ENCODE peak calls at places on chromosomes 11 and 22, in ten cellular contexts. One of them, this sample, is unnamed.
A peak's percentile ranks its signal among the peaks of the same experiment; 100 is the strongest.

GRCh38 chr11:48096588-48097525 is 116.5 kb downstream of the PTPRJ start:
- DNase-seq in GF-D8: no peak
- DNase-seq in substantia nigra: no peak
- DNase-seq in T-cell: no peak
- DNase-seq in AG09319: no peak
- DNase-seq in CD4-positive, alpha-beta T cell: no peak
- DNase-seq in stimulated activated CD4-positive, alpha-beta T cell treated with anti-CD3 and anti-CD28 coated beads, Interleukin-2, amount 100 ng/mL, for 48 hours: no peak
- DNase-seq in activated T-cell treated with anti-CD3 and anti-CD28 coated beads, Interleukin-2, amount 50 U/mL, for 4 hours: no peak
- DNase-seq in neural progenitor cell: no peak
- DNase-seq in PC-3: peak; percentile 82
- DNase-seq in this sample: no peak

GRCh38 chr22:35838849-35839646 is 121.4 kb downstream of the APOL5 start:
- DNase-seq in substantia nigra: no peak
- DNase-seq in activated T-cell treated with anti-CD3 and anti-CD28 coated beads, Interleukin-2, amount 50 U/mL, for 4 hours: no peak
- DNase-seq in GF-D8: no peak
- DNase-seq in PC-3: peak; percentile 54
- DNase-seq in stimulated activated CD4-positive, alpha-beta T cell treated with anti-CD3 and anti-CD28 coated beads, Interleukin-2, amount 100 ng/mL, for 48 hours: no peak
- DNase-seq in T-cell: no peak
- DNase-seq in CD4-positive, alpha-beta T cell: no peak
- DNase-seq in neural progenitor cell: peak; percentile 68
- DNase-seq in AG09319: peak; percentile 70
- DNase-seq in this sample: peak; percentile 56

GRCh38 chr11:30860970-30861369 is 274.8 kb upstream of the MPPED2 start:
- DNase-seq in substantia nigra: no peak
- DNase-seq in T-cell: no peak
- DNase-seq in neural progenitor cell: peak; percentile 73
- DNase-seq in activated T-cell treated with anti-CD3 and anti-CD28 coated beads, Interleukin-2, amount 50 U/mL, for 4 hours: no peak
- DNase-seq in GF-D8: no peak
- DNase-seq in PC-3: no peak
- DNase-seq in CD4-positive, alpha-beta T cell: no peak
- DNase-seq in stimulated activated CD4-positive, alpha-beta T cell treated with anti-CD3 and anti-CD28 coated beads, Interleukin-2, amount 100 ng/mL, for 48 hours: no peak
- DNase-seq in AG09319: no peak
- DNase-seq in this sample: no peak

GRCh38 chr11:108121274-108122155 is at the start of gene ACAT1:
- DNase-seq in CD4-positive, alpha-beta T cell: peak; percentile 96
- DNase-seq in PC-3: peak; percentile 98
- DNase-seq in GF-D8: peak; percentile 97
- DNase-seq in activated T-cell treated with anti-CD3 and anti-CD28 coated beads, Interleukin-2, amount 50 U/mL, for 4 hours: peak; percentile 95
- DNase-seq in neural progenitor cell: peak; percentile 95
- DNase-seq in AG09319: peak; percentile 73
- DNase-seq in T-cell: peak; percentile 91
- DNase-seq in stimulated activated CD4-positive, alpha-beta T cell treated with anti-CD3 and anti-CD28 coated beads, Interleukin-2, amount 100 ng/mL, for 48 hours: peak; percentile 97
- DNase-seq in substantia nigra: peak; percentile 91
- DNase-seq in this sample: peak; percentile 91

GRCh38 chr11:79406376-79406775 is 34.5 kb downstream of the TENM4 start:
- DNase-seq in T-cell: no peak
- DNase-seq in GF-D8: no peak
- DNase-seq in stimulated activated CD4-positive, alpha-beta T cell treated with anti-CD3 and anti-CD28 coated beads, Interleukin-2, amount 100 ng/mL, for 48 hours: no peak
- DNase-seq in activated T-cell treated with anti-CD3 and anti-CD28 coated beads, Interleukin-2, amount 50 U/mL, for 4 hours: no peak
- DNase-seq in neural progenitor cell: no peak
- DNase-seq in CD4-positive, alpha-beta T cell: no peak
- DNase-seq in substantia nigra: no peak
- DNase-seq in PC-3: no peak
- DNase-seq in AG09319: no peak
- DNase-seq in this sample: no peak

GRCh38 chr11:108713076-108713790 is 48.4 kb downstream of the DDX10 start:
- DNase-seq in AG09319: no peak
- DNase-seq in CD4-positive, alpha-beta T cell: no peak
- DNase-seq in neural progenitor cell: no peak
- DNase-seq in PC-3: peak; percentile 20
- DNase-seq in substantia nigra: no peak
- DNase-seq in GF-D8: no peak
- DNase-seq in T-cell: no peak
- DNase-seq in stimulated activated CD4-positive, alpha-beta T cell treated with anti-CD3 and anti-CD28 coated beads, Interleukin-2, amount 100 ng/mL, for 48 hours: no peak
- DNase-seq in activated T-cell treated with anti-CD3 and anti-CD28 coated beads, Interleukin-2, amount 50 U/mL, for 4 hours: no peak
- DNase-seq in this sample: no peak

GRCh38 chr11:130599073-130599654 is 150.7 kb downstream of the ADAMTS15 start:
- DNase-seq in stimulated activated CD4-positive, alpha-beta T cell treated with anti-CD3 and anti-CD28 coated beads, Interleukin-2, amount 100 ng/mL, for 48 hours: no peak
- DNase-seq in GF-D8: no peak
- DNase-seq in CD4-positive, alpha-beta T cell: no peak
- DNase-seq in activated T-cell treated with anti-CD3 and anti-CD28 coated beads, Interleukin-2, amount 50 U/mL, for 4 hours: no peak
- DNase-seq in PC-3: no peak
- DNase-seq in T-cell: no peak
- DNase-seq in neural progenitor cell: no peak
- DNase-seq in AG09319: no peak
- DNase-seq in substantia nigra: peak; percentile 4
- DNase-seq in this sample: no peak

GRCh38 chr22:25407859-25408229 is 156.6 kb upstream of the GRK3 start:
- DNase-seq in CD4-positive, alpha-beta T cell: no peak
- DNase-seq in neural progenitor cell: no peak
- DNase-seq in substantia nigra: no peak
- DNase-seq in PC-3: no peak
- DNase-seq in activated T-cell treated with anti-CD3 and anti-CD28 coated beads, Interleukin-2, amount 50 U/mL, for 4 hours: no peak
- DNase-seq in stimulated activated CD4-positive, alpha-beta T cell treated with anti-CD3 and anti-CD28 coated beads, Interleukin-2, amount 100 ng/mL, for 48 hours: no peak
- DNase-seq in T-cell: no peak
- DNase-seq in GF-D8: no peak
- DNase-seq in AG09319: no peak
- DNase-seq in this sample: no peak

GRCh38 chr22:25404556-25404922 is 159.9 kb upstream of the GRK3 start:
- DNase-seq in AG09319: no peak
- DNase-seq in GF-D8: no peak
- DNase-seq in neural progenitor cell: peak; percentile 45
- DNase-seq in substantia nigra: no peak
- DNase-seq in PC-3: no peak
- DNase-seq in CD4-positive, alpha-beta T cell: no peak
- DNase-seq in T-cell: no peak
- DNase-seq in stimulated activated CD4-positive, alpha-beta T cell treated with anti-CD3 and anti-CD28 coated beads, Interleukin-2, amount 100 ng/mL, for 48 hours: no peak
- DNase-seq in activated T-cell treated with anti-CD3 and anti-CD28 coated beads, Interleukin-2, amount 50 U/mL, for 4 hours: no peak
- DNase-seq in this sample: peak; percentile 5

GRCh38 chr22:50687829-50688228 is 15.2 kb downstream of the SHANK3 start:
- DNase-seq in T-cell: no peak
- DNase-seq in neural progenitor cell: no peak
- DNase-seq in activated T-cell treated with anti-CD3 and anti-CD28 coated beads, Interleukin-2, amount 50 U/mL, for 4 hours: no peak
- DNase-seq in GF-D8: no peak
- DNase-seq in stimulated activated CD4-positive, alpha-beta T cell treated with anti-CD3 and anti-CD28 coated beads, Interleukin-2, amount 100 ng/mL, for 48 hours: no peak
- DNase-seq in PC-3: no peak
- DNase-seq in substantia nigra: no peak
- DNase-seq in AG09319: no peak
- DNase-seq in CD4-positive, alpha-beta T cell: no peak
- DNase-seq in this sample: no peak

GRCh38 chr11:117097567-117098268 is 510 bp downstream of the SIK3 start:
- DNase-seq in T-cell: no peak
- DNase-seq in neural progenitor cell: peak; percentile 68
- DNase-seq in CD4-positive, alpha-beta T cell: peak; percentile 11
- DNase-seq in activated T-cell treated with anti-CD3 and anti-CD28 coated beads, Interleukin-2, amount 50 U/mL, for 4 hours: peak; percentile 23
- DNase-seq in PC-3: peak; percentile 33
- DNase-seq in AG09319: no peak
- DNase-seq in substantia nigra: no peak
- DNase-seq in stimulated activated CD4-positive, alpha-beta T cell treated with anti-CD3 and anti-CD28 coated beads, Interleukin-2, amount 100 ng/mL, for 48 hours: peak; percentile 17
- DNase-seq in GF-D8: peak; percentile 52
- DNase-seq in this sample: peak; percentile 39

GRCh38 chr22:43433904-43434600 is 22.2 kb downstream of the MPPED1 start:
- DNase-seq in stimulated activated CD4-positive, alpha-beta T cell treated with anti-CD3 and anti-CD28 coated beads, Interleukin-2, amount 100 ng/mL, for 48 hours: no peak
- DNase-seq in CD4-positive, alpha-beta T cell: no peak
- DNase-seq in T-cell: no peak
- DNase-seq in AG09319: no peak
- DNase-seq in activated T-cell treated with anti-CD3 and anti-CD28 coated beads, Interleukin-2, amount 50 U/mL, for 4 hours: no peak
- DNase-seq in substantia nigra: no peak
- DNase-seq in GF-D8: no peak
- DNase-seq in neural progenitor cell: no peak
- DNase-seq in PC-3: no peak
- DNase-seq in this sample: no peak

GRCh38 chr11:72155751-72156150 is 20.2 kb downstream of the FOLR3 start:
- DNase-seq in neural progenitor cell: no peak
- DNase-seq in CD4-positive, alpha-beta T cell: no peak
- DNase-seq in T-cell: no peak
- DNase-seq in GF-D8: no peak
- DNase-seq in substantia nigra: no peak
- DNase-seq in PC-3: no peak
- DNase-seq in activated T-cell treated with anti-CD3 and anti-CD28 coated beads, Interleukin-2, amount 50 U/mL, for 4 hours: no peak
- DNase-seq in stimulated activated CD4-positive, alpha-beta T cell treated with anti-CD3 and anti-CD28 coated beads, Interleukin-2, amount 100 ng/mL, for 48 hours: no peak
- DNase-seq in AG09319: no peak
- DNase-seq in this sample: no peak

GRCh38 chr11:14500181-14500651 is 605 bp upstream of the COPB1 start:
- DNase-seq in CD4-positive, alpha-beta T cell: peak; percentile 46
- DNase-seq in PC-3: peak; percentile 57
- DNase-seq in neural progenitor cell: peak; percentile 24
- DNase-seq in activated T-cell treated with anti-CD3 and anti-CD28 coated beads, Interleukin-2, amount 50 U/mL, for 4 hours: peak; percentile 38
- DNase-seq in GF-D8: peak; percentile 0
- DNase-seq in stimulated activated CD4-positive, alpha-beta T cell treated with anti-CD3 and anti-CD28 coated beads, Interleukin-2, amount 100 ng/mL, for 48 hours: peak; percentile 16
- DNase-seq in T-cell: peak; percentile 13
- DNase-seq in AG09319: no peak
- DNase-seq in substantia nigra: no peak
- DNase-seq in this sample: no peak

GRCh38 chr11:60838132-60838531 is 3.8 kb upstream of the CCDC86 start:
- DNase-seq in CD4-positive, alpha-beta T cell: no peak
- DNase-seq in activated T-cell treated with anti-CD3 and anti-CD28 coated beads, Interleukin-2, amount 50 U/mL, for 4 hours: no peak
- DNase-seq in GF-D8: no peak
- DNase-seq in T-cell: no peak
- DNase-seq in neural progenitor cell: peak; percentile 35
- DNase-seq in AG09319: no peak
- DNase-seq in stimulated activated CD4-positive, alpha-beta T cell treated with anti-CD3 and anti-CD28 coated beads, Interleukin-2, amount 100 ng/mL, for 48 hours: no peak
- DNase-seq in PC-3: no peak
- DNase-seq in substantia nigra: no peak
- DNase-seq in this sample: no peak

GRCh38 chr11:121643530-121644512 is 191.1 kb upstream of the SORL1-AS1 start:
- DNase-seq in neural progenitor cell: no peak
- DNase-seq in PC-3: no peak
- DNase-seq in activated T-cell treated with anti-CD3 and anti-CD28 coated beads, Interleukin-2, amount 50 U/mL, for 4 hours: no peak
- DNase-seq in substantia nigra: no peak
- DNase-seq in CD4-positive, alpha-beta T cell: no peak
- DNase-seq in GF-D8: no peak
- DNase-seq in stimulated activated CD4-positive, alpha-beta T cell treated with anti-CD3 and anti-CD28 coated beads, Interleukin-2, amount 100 ng/mL, for 48 hours: no peak
- DNase-seq in T-cell: no peak
- DNase-seq in AG09319: no peak
- DNase-seq in this sample: no peak

GRCh38 chr11:43579171-43579918 is 101.2 kb upstream of the HSD17B12 start:
- DNase-seq in stimulated activated CD4-positive, alpha-beta T cell treated with anti-CD3 and anti-CD28 coated beads, Interleukin-2, amount 100 ng/mL, for 48 hours: peak; percentile 44
- DNase-seq in PC-3: peak; percentile 59
- DNase-seq in CD4-positive, alpha-beta T cell: no peak
- DNase-seq in activated T-cell treated with anti-CD3 and anti-CD28 coated beads, Interleukin-2, amount 50 U/mL, for 4 hours: no peak
- DNase-seq in GF-D8: no peak
- DNase-seq in AG09319: no peak
- DNase-seq in T-cell: no peak
- DNase-seq in substantia nigra: no peak
- DNase-seq in neural progenitor cell: peak; percentile 79
- DNase-seq in this sample: peak; percentile 14

GRCh38 chr11:42021919-42022318 is 562.5 kb upstream of the LRRC4C start:
- DNase-seq in AG09319: no peak
- DNase-seq in substantia nigra: no peak
- DNase-seq in CD4-positive, alpha-beta T cell: no peak
- DNase-seq in activated T-cell treated with anti-CD3 and anti-CD28 coated beads, Interleukin-2, amount 50 U/mL, for 4 hours: no peak
- DNase-seq in GF-D8: no peak
- DNase-seq in neural progenitor cell: no peak
- DNase-seq in stimulated activated CD4-positive, alpha-beta T cell treated with anti-CD3 and anti-CD28 coated beads, Interleukin-2, amount 100 ng/mL, for 48 hours: no peak
- DNase-seq in PC-3: no peak
- DNase-seq in T-cell: no peak
- DNase-seq in this sample: no peak

GRCh38 chr11:20025331-20025840 is 134.9 kb downstream of the DBX1 start:
- DNase-seq in T-cell: no peak
- DNase-seq in neural progenitor cell: peak; percentile 56
- DNase-seq in stimulated activated CD4-positive, alpha-beta T cell treated with anti-CD3 and anti-CD28 coated beads, Interleukin-2, amount 100 ng/mL, for 48 hours: no peak
- DNase-seq in GF-D8: no peak
- DNase-seq in substantia nigra: no peak
- DNase-seq in activated T-cell treated with anti-CD3 and anti-CD28 coated beads, Interleukin-2, amount 50 U/mL, for 4 hours: no peak
- DNase-seq in AG09319: no peak
- DNase-seq in CD4-positive, alpha-beta T cell: no peak
- DNase-seq in PC-3: no peak
- DNase-seq in this sample: no peak

GRCh38 chr11:69510471-69511357 is 29.3 kb downstream of the LINC01488 start:
- DNase-seq in neural progenitor cell: no peak
- DNase-seq in substantia nigra: no peak
- DNase-seq in AG09319: no peak
- DNase-seq in CD4-positive, alpha-beta T cell: no peak
- DNase-seq in stimulated activated CD4-positive, alpha-beta T cell treated with anti-CD3 and anti-CD28 coated beads, Interleukin-2, amount 100 ng/mL, for 48 hours: no peak
- DNase-seq in PC-3: peak; percentile 51
- DNase-seq in activated T-cell treated with anti-CD3 and anti-CD28 coated beads, Interleukin-2, amount 50 U/mL, for 4 hours: no peak
- DNase-seq in T-cell: no peak
- DNase-seq in GF-D8: no peak
- DNase-seq in this sample: no peak

GRCh38 chr22:20219667-20220628 is 48.2 kb downstream of the RTN4R start:
- DNase-seq in neural progenitor cell: no peak
- DNase-seq in GF-D8: no peak
- DNase-seq in PC-3: no peak
- DNase-seq in CD4-positive, alpha-beta T cell: no peak
- DNase-seq in AG09319: no peak
- DNase-seq in activated T-cell treated with anti-CD3 and anti-CD28 coated beads, Interleukin-2, amount 50 U/mL, for 4 hours: no peak
- DNase-seq in stimulated activated CD4-positive, alpha-beta T cell treated with anti-CD3 and anti-CD28 coated beads, Interleukin-2, amount 100 ng/mL, for 48 hours: no peak
- DNase-seq in substantia nigra: no peak
- DNase-seq in T-cell: no peak
- DNase-seq in this sample: no peak

GRCh38 chr11:74466916-74467885 is at the start of gene KCNE3:
- DNase-seq in activated T-cell treated with anti-CD3 and anti-CD28 coated beads, Interleukin-2, amount 50 U/mL, for 4 hours: no peak
- DNase-seq in CD4-positive, alpha-beta T cell: no peak
- DNase-seq in AG09319: no peak
- DNase-seq in neural progenitor cell: peak; percentile 40
- DNase-seq in T-cell: no peak
- DNase-seq in PC-3: no peak
- DNase-seq in substantia nigra: no peak
- DNase-seq in GF-D8: no peak
- DNase-seq in stimulated activated CD4-positive, alpha-beta T cell treated with anti-CD3 and anti-CD28 coated beads, Interleukin-2, amount 100 ng/mL, for 48 hours: no peak
- DNase-seq in this sample: no peak

GRCh38 chr11:57387284-57388030 is 3.0 kb downstream of the PRG2 start:
- DNase-seq in PC-3: peak; percentile 39
- DNase-seq in T-cell: no peak
- DNase-seq in CD4-positive, alpha-beta T cell: no peak
- DNase-seq in stimulated activated CD4-positive, alpha-beta T cell treated with anti-CD3 and anti-CD28 coated beads, Interleukin-2, amount 100 ng/mL, for 48 hours: no peak
- DNase-seq in AG09319: no peak
- DNase-seq in neural progenitor cell: no peak
- DNase-seq in GF-D8: peak; percentile 60
- DNase-seq in substantia nigra: peak; percentile 8
- DNase-seq in activated T-cell treated with anti-CD3 and anti-CD28 coated beads, Interleukin-2, amount 50 U/mL, for 4 hours: no peak
- DNase-seq in this sample: no peak

GRCh38 chr11:45285931-45286632 is at the start of gene SYT13:
- DNase-seq in CD4-positive, alpha-beta T cell: no peak
- DNase-seq in activated T-cell treated with anti-CD3 and anti-CD28 coated beads, Interleukin-2, amount 50 U/mL, for 4 hours: no peak
- DNase-seq in stimulated activated CD4-positive, alpha-beta T cell treated with anti-CD3 and anti-CD28 coated beads, Interleukin-2, amount 100 ng/mL, for 48 hours: no peak
- DNase-seq in substantia nigra: no peak
- DNase-seq in T-cell: no peak
- DNase-seq in PC-3: no peak
- DNase-seq in GF-D8: no peak
- DNase-seq in neural progenitor cell: peak; percentile 90
- DNase-seq in AG09319: no peak
- DNase-seq in this sample: peak; percentile 45

GRCh38 chr11:113159967-113160621 is 154.3 kb upstream of the TTC12 start:
- DNase-seq in PC-3: no peak
- DNase-seq in substantia nigra: no peak
- DNase-seq in stimulated activated CD4-positive, alpha-beta T cell treated with anti-CD3 and anti-CD28 coated beads, Interleukin-2, amount 100 ng/mL, for 48 hours: no peak
- DNase-seq in AG09319: no peak
- DNase-seq in GF-D8: no peak
- DNase-seq in activated T-cell treated with anti-CD3 and anti-CD28 coated beads, Interleukin-2, amount 50 U/mL, for 4 hours: no peak
- DNase-seq in neural progenitor cell: peak; percentile 39
- DNase-seq in CD4-positive, alpha-beta T cell: no peak
- DNase-seq in T-cell: no peak
- DNase-seq in this sample: no peak

GRCh38 chr11:73623651-73624050 is 22.7 kb upstream of the PLEKHB1 start:
- DNase-seq in PC-3: no peak
- DNase-seq in stimulated activated CD4-positive, alpha-beta T cell treated with anti-CD3 and anti-CD28 coated beads, Interleukin-2, amount 100 ng/mL, for 48 hours: no peak
- DNase-seq in activated T-cell treated with anti-CD3 and anti-CD28 coated beads, Interleukin-2, amount 50 U/mL, for 4 hours: no peak
- DNase-seq in T-cell: no peak
- DNase-seq in neural progenitor cell: no peak
- DNase-seq in AG09319: no peak
- DNase-seq in substantia nigra: no peak
- DNase-seq in CD4-positive, alpha-beta T cell: no peak
- DNase-seq in GF-D8: peak; percentile 65
- DNase-seq in this sample: no peak

GRCh38 chr22:42270178-42270511 is 308 bp downstream of the TCF20 start:
- DNase-seq in CD4-positive, alpha-beta T cell: peak; percentile 9
- DNase-seq in PC-3: peak; percentile 32
- DNase-seq in stimulated activated CD4-positive, alpha-beta T cell treated with anti-CD3 and anti-CD28 coated beads, Interleukin-2, amount 100 ng/mL, for 48 hours: no peak
- DNase-seq in substantia nigra: no peak
- DNase-seq in GF-D8: no peak
- DNase-seq in neural progenitor cell: no peak
- DNase-seq in AG09319: no peak
- DNase-seq in T-cell: no peak
- DNase-seq in activated T-cell treated with anti-CD3 and anti-CD28 coated beads, Interleukin-2, amount 50 U/mL, for 4 hours: peak; percentile 28
- DNase-seq in this sample: peak; percentile 69

GRCh38 chr22:41564563-41564962 is 3.8 kb downstream of the CSDC2 start:
- DNase-seq in substantia nigra: no peak
- DNase-seq in AG09319: no peak
- DNase-seq in activated T-cell treated with anti-CD3 and anti-CD28 coated beads, Interleukin-2, amount 50 U/mL, for 4 hours: no peak
- DNase-seq in GF-D8: no peak
- DNase-seq in T-cell: no peak
- DNase-seq in neural progenitor cell: no peak
- DNase-seq in CD4-positive, alpha-beta T cell: no peak
- DNase-seq in PC-3: peak; percentile 66
- DNase-seq in stimulated activated CD4-positive, alpha-beta T cell treated with anti-CD3 and anti-CD28 coated beads, Interleukin-2, amount 100 ng/mL, for 48 hours: no peak
- DNase-seq in this sample: no peak

This sample was measured in NCI-H2171.